ENCODE peak calls at places on chromosomes 13 and 19, in eight cellular contexts. Y is nephron progenitor cell; N is astrocyte of the spinal cord; U is gastrocnemius medialis; J is CD14-positive monocyte; V is ovary; S is CD8-positive, alpha-beta T cell; K is spleen. L is an unnamed sample.

GRCh38 chr13:98752111-98752941 is at the start of gene SLC15A1:
- DNase-seq in Y (peak), V (no peak), K (no peak), U (no peak), N (no peak), S (no peak), J (no peak), L (no peak)

GRCh38 chr19:4151623-4152022 is 1.8 kb upstream of the CREB3L3 start:
- DNase-seq in N (no peak), Y (no peak), K (no peak), S (no peak), J (no peak), U (no peak), V (no peak), L (no peak)

GRCh38 chr19:49677232-49677881 is at the start of gene PRMT1:
- DNase-seq in K (peak), N (no peak), Y (peak), J (no peak), U (peak), V (peak), S (no peak), L (peak)

GRCh38 chr13:114261328-114261965 is 20.0 kb upstream of the UPF3A start:
- DNase-seq in N (no peak), U (no peak), J (no peak), Y (no peak), S (no peak), K (no peak), V (no peak), L (peak)

GRCh38 chr13:104984296-104984818 is 1551.1 kb downstream of the EFNB2 start:
- DNase-seq in V (no peak), Y (no peak), J (no peak), N (peak), K (no peak), S (peak), U (no peak), L (no peak)

GRCh38 chr19:52570005-52570861 is at the start of gene ZNF701:
- DNase-seq in K (peak), U (peak), S (peak), J (peak), Y (peak), N (peak), V (peak), L (peak)

GRCh38 chr13:21326155-21327030 is 132.7 kb downstream of the ZDHHC20 start:
- DNase-seq in N (peak), K (peak), U (no peak), V (peak), Y (peak), S (peak), J (no peak), L (no peak)

GRCh38 chr19:12543855-12544254 is 7.4 kb downstream of the ZNF564 start:
- DNase-seq in U (no peak), V (no peak), N (no peak), S (no peak), K (no peak), J (no peak), Y (no peak), L (no peak)

GRCh38 chr13:35891973-35892441 is 239.2 kb downstream of the DCLK1 start:
- DNase-seq in Y (no peak), J (no peak), N (peak), K (no peak), S (no peak), V (no peak), U (no peak), L (no peak)

GRCh38 chr13:48302920-48303330 is 626 bp upstream of the RB1 start:
- DNase-seq in U (no peak), Y (no peak), N (no peak), V (peak), K (no peak), J (no peak), S (no peak), L (no peak)

GRCh38 chr19:51107406-51108065 is 673 bp downstream of the CTU1 start:
- DNase-seq in Y (no peak), N (no peak), U (no peak), S (no peak), K (no peak), J (no peak), V (no peak), L (no peak)
- TF ChIP-seq CTCF in Y (no peak), N (no peak), U (no peak), S (no peak), K (no peak), J (no peak), V (no peak), L (no peak)

GRCh38 chr13:39159393-39159792 is 121.1 kb downstream of the NHLRC3 start:
- DNase-seq in S (no peak), J (no peak), K (no peak), Y (no peak), U (no peak), N (no peak), V (no peak), L (no peak)
- TF ChIP-seq CTCF in S (no peak), J (no peak), K (no peak), Y (no peak), U (no peak), N (no peak), V (no peak), L (no peak)

GRCh38 chr13:39209731-39210633 is 171.7 kb downstream of the NHLRC3 start:
- DNase-seq in J (no peak), S (no peak), K (no peak), Y (no peak), V (no peak), U (no peak), N (no peak), L (no peak)

GRCh38 chr13:39215971-39216370 is 177.7 kb downstream of the NHLRC3 start:
- DNase-seq in Y (no peak), S (no peak), N (no peak), J (no peak), U (no peak), V (no peak), K (no peak), L (no peak)

DNA sequence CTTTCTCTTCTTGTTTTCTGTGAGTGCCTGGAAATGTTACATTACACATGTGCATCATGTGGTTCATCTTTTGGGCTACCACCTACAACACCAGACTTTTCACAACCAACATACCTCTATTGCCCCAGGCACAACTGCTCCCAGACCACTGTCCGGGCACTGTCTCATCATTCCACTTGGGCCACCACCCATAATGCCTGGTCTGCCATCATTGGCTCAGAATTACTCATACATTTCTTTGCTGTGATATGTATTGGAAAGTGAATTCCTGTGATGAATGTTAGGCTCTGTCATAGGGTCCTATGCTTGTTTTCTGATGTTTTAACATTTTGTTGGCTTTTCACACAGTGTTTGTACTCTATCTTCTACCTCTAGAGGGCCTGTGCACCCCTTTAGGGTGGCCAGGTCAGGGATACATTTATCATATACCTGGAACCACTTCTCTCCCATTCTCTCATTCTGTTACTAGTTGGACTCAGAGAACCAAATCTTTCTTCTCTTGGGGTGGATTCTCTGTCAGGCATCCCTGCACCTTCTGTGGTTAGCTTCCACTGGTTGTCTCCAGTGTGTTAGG is 172.8 kb downstream of the NHLRC3 start:
- DNase-seq in U (no peak), K (no peak), V (no peak), J (no peak), S (no peak), Y (no peak), N (no peak), L (no peak)
- TF ChIP-seq CTCF in U (no peak), K (no peak), V (no peak), J (no peak), S (no peak), Y (no peak), N (no peak), L (no peak)

GRCh38 chr13:102089177-102089576 is 312.7 kb downstream of the FGF14 start:
- DNase-seq in U (no peak), Y (no peak), J (no peak), N (peak), V (no peak), K (no peak), S (no peak), L (no peak)
- TF ChIP-seq CTCF in U (no peak), Y (peak), J (no peak), N (peak), V (no peak), K (no peak), S (no peak), L (no peak)

DNA sequence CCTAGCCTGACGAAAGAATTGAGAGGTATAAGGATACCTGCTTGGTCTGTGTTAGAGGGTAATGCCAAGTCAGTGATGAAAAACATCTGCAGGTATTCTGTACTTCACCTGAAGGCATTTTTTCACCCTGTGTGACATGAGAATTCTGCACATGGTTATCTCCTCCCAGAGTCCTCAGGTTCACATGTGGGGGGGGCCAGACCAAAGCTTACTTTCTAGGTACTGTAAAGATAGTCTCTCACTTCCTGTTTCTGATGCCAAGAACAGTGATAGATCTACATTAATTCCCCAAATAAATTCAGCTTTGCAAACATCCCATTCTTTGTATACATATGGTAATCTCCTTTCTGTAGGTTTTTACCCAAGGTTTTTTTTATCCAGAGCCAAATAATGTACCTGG is 53.4 kb downstream of the GPC6 start:
- DNase-seq in S (no peak), K (no peak), Y (no peak), U (no peak), N (no peak), J (no peak), V (no peak), L (no peak)
- TF ChIP-seq CTCF in S (no peak), K (no peak), Y (no peak), U (no peak), N (no peak), J (no peak), V (no peak), L (no peak)